ENCODE peak calls at places on chromosomes 4 and X, in four cellular contexts. One of them, this sample, is unnamed.

GRCh38 chr4:183591301-183591700 is 67.7 kb downstream of the RWDD4 start:
- DNase-seq in AG10803: peak
- DNase-seq in fibroblast of mammary gland: peak
- DNase-seq in HT1080: peak
- DNase-seq in this sample: no peak

GRCh38 chr4:157290622-157291021 is 70.1 kb downstream of the GRIA2 start:
- DNase-seq in fibroblast of mammary gland: no peak
- DNase-seq in AG10803: no peak
- DNase-seq in HT1080: no peak
- DNase-seq in this sample: no peak

GRCh38 chr4:82528868-82529267 is 32.9 kb downstream of the TMEM150C start:
- DNase-seq in HT1080: no peak
- DNase-seq in AG10803: no peak
- DNase-seq in fibroblast of mammary gland: no peak
- DNase-seq in this sample: no peak

GRCh38 chr4:8079916-8080753 is 78.5 kb downstream of the ABLIM2 start:
- DNase-seq in AG10803: no peak
- DNase-seq in fibroblast of mammary gland: no peak
- DNase-seq in HT1080: no peak
- DNase-seq in this sample: no peak

GRCh38 chr4:83922419-83922818 is 386.5 kb downstream of the GPAT3 start:
- DNase-seq in HT1080: no peak
- DNase-seq in AG10803: no peak
- DNase-seq in fibroblast of mammary gland: no peak
- DNase-seq in this sample: no peak

GRCh38 chr4:129455462-129455861 is 359.5 kb downstream of the C4orf33 start:
- DNase-seq in AG10803: no peak
- DNase-seq in fibroblast of mammary gland: no peak
- DNase-seq in HT1080: no peak
- DNase-seq in this sample: no peak

GRCh38 chr4:108794136-108794535 is 31.3 kb upstream of the ETNPPL start:
- DNase-seq in HT1080: no peak
- DNase-seq in fibroblast of mammary gland: no peak
- DNase-seq in AG10803: peak
- DNase-seq in this sample: no peak

GRCh38 chrX:47247999-47248320 is 15.2 kb downstream of the USP11 start:
- DNase-seq in HT1080: no peak
- DNase-seq in AG10803: no peak
- DNase-seq in fibroblast of mammary gland: no peak
- DNase-seq in this sample: no peak

GRCh38 chr4:127143460-127144190 is 489.1 kb upstream of the INTU start:
- DNase-seq in fibroblast of mammary gland: peak
- DNase-seq in HT1080: no peak
- DNase-seq in AG10803: peak
- DNase-seq in this sample: no peak

GRCh38 chr4:182014989-182015388 is 228.2 kb upstream of the TENM3 start:
- DNase-seq in HT1080: no peak
- DNase-seq in fibroblast of mammary gland: no peak
- DNase-seq in AG10803: no peak
- DNase-seq in this sample: no peak

GRCh38 chrX:1178580-1179057 is 33.8 kb downstream of the CRLF2 start:
- DNase-seq in AG10803: peak
- DNase-seq in fibroblast of mammary gland: peak
- DNase-seq in HT1080: no peak
- DNase-seq in this sample: peak

GRCh38 chr4:37453361-37454262 is 209.1 kb downstream of the NWD2 start:
- DNase-seq in AG10803: no peak
- DNase-seq in fibroblast of mammary gland: no peak
- DNase-seq in HT1080: no peak
- DNase-seq in this sample: peak

GRCh38 chr4:761739-762138 is 56.1 kb downstream of the PCGF3 start:
- DNase-seq in fibroblast of mammary gland: no peak
- DNase-seq in HT1080: no peak
- DNase-seq in AG10803: no peak
- DNase-seq in this sample: no peak

GRCh38 chr4:11700751-11701226 is 272.1 kb upstream of the HS3ST1 start:
- DNase-seq in HT1080: peak
- DNase-seq in fibroblast of mammary gland: peak
- DNase-seq in AG10803: no peak
- DNase-seq in this sample: peak

GRCh38 chr4:40557741-40558140 is 71.9 kb downstream of the RBM47 start:
- DNase-seq in fibroblast of mammary gland: no peak
- DNase-seq in AG10803: no peak
- DNase-seq in HT1080: no peak
- DNase-seq in this sample: no peak

GRCh38 chr4:186726150-186726439 is 2.4 kb upstream of the FAT1 start:
- DNase-seq in fibroblast of mammary gland: no peak
- DNase-seq in AG10803: no peak
- DNase-seq in HT1080: no peak
- DNase-seq in this sample: no peak

GRCh38 chrX:85836868-85837267 is 210.5 kb downstream of the CHM start:
- DNase-seq in AG10803: peak
- DNase-seq in fibroblast of mammary gland: peak
- DNase-seq in HT1080: peak
- DNase-seq in this sample: no peak

GRCh38 chrX:149044471-149044870 is 460.6 kb downstream of the IDS start:
- DNase-seq in fibroblast of mammary gland: no peak
- DNase-seq in HT1080: no peak
- DNase-seq in AG10803: no peak
- DNase-seq in this sample: no peak

GRCh38 chrX:120791013-120791643 is 84.5 kb downstream of the CT47B1 start:
- DNase-seq in fibroblast of mammary gland: peak
- DNase-seq in HT1080: peak
- DNase-seq in AG10803: peak
- DNase-seq in this sample: peak

GRCh38 chrX:23816179-23816578 is 33.2 kb downstream of the SAT1 start:
- DNase-seq in fibroblast of mammary gland: no peak
- DNase-seq in HT1080: no peak
- DNase-seq in AG10803: no peak
- DNase-seq in this sample: no peak

GRCh38 chrX:151753313-151754041 is 18.9 kb downstream of the CNGA2 start:
- DNase-seq in fibroblast of mammary gland: peak
- DNase-seq in AG10803: peak
- DNase-seq in HT1080: peak
- DNase-seq in this sample: peak

GRCh38 chr4:112857461-112857860 is 192.0 kb upstream of the ANK2 start:
- DNase-seq in HT1080: peak
- DNase-seq in AG10803: peak
- DNase-seq in fibroblast of mammary gland: peak
- DNase-seq in this sample: peak

GRCh38 chr4:36088542-36088941 is 155.8 kb downstream of the ARAP2 start:
- DNase-seq in fibroblast of mammary gland: no peak
- DNase-seq in AG10803: no peak
- DNase-seq in HT1080: no peak
- DNase-seq in this sample: no peak

This sample was measured in T1000.